ENCODE peak calls at places on chromosome 21, in seven cellular contexts. B is CD8-positive, alpha-beta T cell; X is GM06990; I is esophagus squamous epithelium; Z is body of pancreas; G is fibroblast of lung; K is K562. J is an unnamed sample.

GRCh38 chr21:43766734-43767497 is 9.2 kb downstream of the CSTB start:
- DNase-seq in B (no peak), X (no peak), I (no peak), Z (peak), G (no peak), K (no peak), J (no peak)

GRCh38 chr21:39385299-39386145 is 36.6 kb upstream of the HMGN1 start:
- DNase-seq in B (peak), X (peak), I (no peak), Z (peak), G (peak), K (no peak), J (no peak)

GRCh38 chr21:23740463-23740862 is 1866.8 kb downstream of the MRPL39 start:
- DNase-seq in B (no peak), X (no peak), I (no peak), Z (no peak), G (no peak), K (no peak), J (no peak)

GRCh38 chr21:27681841-27682240 is 715.0 kb upstream of the ADAMTS5 start:
- DNase-seq in B (no peak), X (no peak), I (no peak), Z (no peak), G (peak), K (no peak), J (no peak)

GRCh38 chr21:32475162-32475812 is 62.8 kb downstream of the EVA1C start:
- DNase-seq in B (no peak), X (no peak), I (no peak), Z (no peak), G (peak), K (no peak), J (peak)

GRCh38 chr21:44606495-44606894 is 5.4 kb upstream of the KRTAP10-8 start:
- DNase-seq in B (no peak), X (no peak), I (no peak), Z (no peak), G (no peak), K (no peak), J (no peak)

GRCh38 chr21:45971487-45972352 is 9.8 kb upstream of the COL6A1 start:
- DNase-seq in B (no peak), X (no peak), I (no peak), Z (peak), G (peak), K (no peak), J (peak)

GRCh38 chr21:46454634-46455390 is 3.9 kb upstream of the DIP2A start:
- DNase-seq in B (no peak), X (no peak), I (no peak), Z (no peak), G (no peak), K (no peak), J (no peak)

GRCh38 chr21:29812947-29813346 is 126.8 kb downstream of the GRIK1 start:
- DNase-seq in B (no peak), X (no peak), I (no peak), Z (no peak), G (no peak), K (no peak), J (no peak)

GRCh38 chr21:18369115-18369514 is 34.5 kb downstream of the TMPRSS15 start:
- DNase-seq in B (no peak), X (no peak), I (no peak), Z (no peak), G (peak), K (no peak), J (no peak)

GRCh38 chr21:45539046-45539795 is 3.0 kb downstream of the SLC19A1 start:
- DNase-seq in B (no peak), X (peak), I (no peak), Z (peak), G (no peak), K (no peak), J (no peak)

GRCh38 chr21:15850645-15851044 is 120.9 kb downstream of the USP25 start:
- DNase-seq in B (no peak), X (no peak), I (no peak), Z (no peak), G (peak), K (no peak), J (peak)

GRCh38 chr21:33069994-33070811 is at the start of gene OLIG1:
- DNase-seq in B (no peak), X (peak), I (no peak), Z (peak), G (peak), K (no peak), J (no peak)

GRCh38 chr21:45401916-45402900 is 2.8 kb upstream of the COL18A1 start:
- DNase-seq in B (no peak), X (no peak), I (no peak), Z (peak), G (peak), K (no peak), J (no peak)

GRCh38 chr21:45306832-45307571 is 19.3 kb upstream of the POFUT2 start:
- DNase-seq in B (no peak), X (no peak), I (no peak), Z (peak), G (peak), K (peak), J (no peak)

GRCh38 chr21:28943631-28944030 is 49.0 kb downstream of the LTN1 start:
- DNase-seq in B (no peak), X (no peak), I (no peak), Z (no peak), G (peak), K (no peak), J (no peak)

GRCh38 chr21:45969921-45970673 is 11.5 kb upstream of the COL6A1 start:
- DNase-seq in B (no peak), X (no peak), I (no peak), Z (no peak), G (no peak), K (no peak), J (no peak)

GRCh38 chr21:35563885-35564451 is 496.4 kb downstream of the SETD4 start:
- DNase-seq in B (no peak), X (no peak), I (no peak), Z (peak), G (peak), K (no peak), J (peak)

GRCh38 chr21:28872218-28872617 is 120.5 kb downstream of the LTN1 start:
- DNase-seq in B (no peak), X (no peak), I (no peak), Z (no peak), G (no peak), K (no peak), J (no peak)

GRCh38 chr21:36973986-36974850 is 7.7 kb upstream of the HLCS start:
- DNase-seq in B (no peak), X (no peak), I (no peak), Z (no peak), G (no peak), K (peak), J (no peak)

GRCh38 chr21:44527983-44528633 is 11.9 kb downstream of the KRTAP10-1 start:
- DNase-seq in B (no peak), X (no peak), I (no peak), Z (peak), G (no peak), K (no peak), J (no peak)

GRCh38 chr21:36839123-36839522 is 127.3 kb downstream of the HLCS start:
- DNase-seq in B (no peak), X (no peak), I (no peak), Z (no peak), G (peak), K (no peak), J (peak)

GRCh38 chr21:45839274-45839673 is 142.3 kb upstream of the COL6A1 start:
- DNase-seq in B (no peak), X (no peak), I (no peak), Z (no peak), G (peak), K (no peak), J (peak)

GRCh38 chr21:45266518-45267389 is 20.9 kb downstream of the POFUT2 start:
- DNase-seq in B (peak), X (no peak), I (no peak), Z (no peak), G (peak), K (no peak), J (no peak)

GRCh38 chr21:35779690-35780570 is 280.4 kb downstream of the SETD4 start:
- DNase-seq in B (no peak), X (no peak), I (no peak), Z (peak), G (peak), K (no peak), J (peak)

GRCh38 chr21:45548711-45549491 is 6.7 kb upstream of the SLC19A1 start:
- DNase-seq in B (no peak), X (no peak), I (no peak), Z (no peak), G (no peak), K (no peak), J (no peak)

GRCh38 chr21:39556176-39556575 is 56.6 kb upstream of the B3GALT5 start:
- DNase-seq in B (no peak), X (no peak), I (no peak), Z (no peak), G (no peak), K (no peak), J (no peak)

GRCh38 chr21:20169812-20170576 is 828.2 kb upstream of the NCAM2 start:
- DNase-seq in B (no peak), X (no peak), I (no peak), Z (no peak), G (no peak), K (peak), J (no peak)

GRCh38 chr21:32260130-32260529 is 18.7 kb downstream of the MIS18A start:
- DNase-seq in B (no peak), X (no peak), I (no peak), Z (no peak), G (no peak), K (no peak), J (no peak)

GRCh38 chr21:43921979-43922945 is 57.2 kb downstream of the AGPAT3 start:
- DNase-seq in B (peak), X (peak), I (no peak), Z (no peak), G (peak), K (peak), J (no peak)

GRCh38 chr21:46006547-46007497 is 25.3 kb downstream of the COL6A1 start:
- DNase-seq in B (no peak), X (no peak), I (no peak), Z (no peak), G (no peak), K (no peak), J (no peak)

GRCh38 chr21:36430841-36431240 is 45.6 kb downstream of the CHAF1B start:
- DNase-seq in B (no peak), X (no peak), I (no peak), Z (peak), G (peak), K (no peak), J (no peak)

GRCh38 chr21:26965567-26966359 is 1.1 kb downstream of the ADAMTS5 start:
- DNase-seq in B (no peak), X (no peak), I (no peak), Z (peak), G (peak), K (no peak), J (no peak)

GRCh38 chr21:44871576-44872265 is 1.8 kb downstream of the PTTG1IP start:
- DNase-seq in B (no peak), X (no peak), I (no peak), Z (peak), G (peak), K (peak), J (peak)

GRCh38 chr21:14057313-14057712 is 153.4 kb downstream of the LIPI start:
- DNase-seq in B (no peak), X (no peak), I (no peak), Z (no peak), G (no peak), K (no peak), J (no peak)

GRCh38 chr21:37088196-37088595 is 15.1 kb downstream of the TTC3 start:
- DNase-seq in B (no peak), X (no peak), I (no peak), Z (no peak), G (no peak), K (no peak), J (no peak)

GRCh38 chr21:31182231-31183129 is 144.2 kb upstream of the KRTAP19-8 start:
- DNase-seq in B (peak), X (no peak), I (no peak), Z (no peak), G (no peak), K (no peak), J (no peak)

GRCh38 chr21:39863111-39863510 is 4.1 kb upstream of the PCP4 start:
- DNase-seq in B (no peak), X (no peak), I (no peak), Z (peak), G (peak), K (no peak), J (no peak)

GRCh38 chr21:30981403-30981802 is 56.9 kb downstream of the KRTAP19-8 start:
- DNase-seq in B (no peak), X (no peak), I (no peak), Z (no peak), G (no peak), K (no peak), J (no peak)

GRCh38 chr21:34092241-34092921 is 19.0 kb downstream of the MRPS6 start:
- DNase-seq in B (no peak), X (no peak), I (no peak), Z (no peak), G (no peak), K (no peak), J (no peak)

GRCh38 chr21:34093083-34093482 is 19.7 kb downstream of the MRPS6 start:
- DNase-seq in B (no peak), X (no peak), I (no peak), Z (no peak), G (no peak), K (no peak), J (no peak)

GRCh38 chr21:34088752-34089151 is 15.4 kb downstream of the MRPS6 start:
- DNase-seq in B (no peak), X (no peak), I (no peak), Z (no peak), G (no peak), K (no peak), J (no peak)

GRCh38 chr21:34091032-34091431 is 17.7 kb downstream of the MRPS6 start:
- DNase-seq in B (no peak), X (no peak), I (no peak), Z (no peak), G (no peak), K (no peak), J (no peak)

GRCh38 chr21:34091607-34092006 is 18.2 kb downstream of the MRPS6 start:
- DNase-seq in B (no peak), X (no peak), I (no peak), Z (no peak), G (no peak), K (no peak), J (no peak)
- TF ChIP-seq CTCF in B (peak), X (peak), I (no peak), Z (no peak), G (peak), K (peak), J (peak)

GRCh38 chr21:17250651-17251294 is 262.1 kb upstream of the CXADR start:
- DNase-seq in B (no peak), X (no peak), I (no peak), Z (no peak), G (peak), K (no peak), J (no peak)
- TF ChIP-seq CTCF in B (no peak), X (no peak), I (no peak), Z (no peak), G (no peak), K (no peak), J (no peak)

DNA sequence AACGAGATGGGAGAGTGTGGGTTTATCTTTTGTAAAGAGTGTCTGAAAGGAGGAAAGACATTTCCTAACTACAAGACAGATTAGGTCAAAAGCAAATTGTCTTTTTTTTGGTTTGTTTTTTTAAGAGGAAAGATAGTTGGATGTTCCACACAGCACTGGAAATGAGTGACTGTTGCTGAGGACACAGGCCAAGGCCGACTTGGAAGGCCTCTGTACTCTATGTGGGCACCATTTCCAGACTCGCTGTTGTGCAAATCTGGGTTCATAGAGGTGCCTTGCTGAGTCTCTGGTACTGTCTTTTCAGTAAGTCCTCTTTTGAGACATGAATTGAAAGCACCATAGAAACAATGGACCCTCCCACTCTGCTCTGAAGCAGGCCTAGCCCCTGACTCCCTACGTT is 100.6 kb downstream of the GABPA start:
- DNase-seq in B (no peak), X (no peak), I (no peak), Z (no peak), G (peak), K (no peak), J (no peak)
- TF ChIP-seq CTCF in B (no peak), X (no peak), I (no peak), Z (no peak), G (no peak), K (no peak), J (no peak)

GRCh38 chr21:42006765-42007164 is 3.4 kb downstream of the ZBTB21 start:
- DNase-seq in B (no peak), X (no peak), I (no peak), Z (no peak), G (peak), K (peak), J (no peak)

GRCh38 chr21:42007541-42007940 is 2.6 kb downstream of the ZBTB21 start:
- DNase-seq in B (no peak), X (no peak), I (no peak), Z (no peak), G (no peak), K (no peak), J (no peak)

GRCh38 chr21:42009831-42010506 is at the start of gene ZBTB21:
- DNase-seq in B (peak), X (peak), I (peak), Z (peak), G (peak), K (peak), J (peak)

GRCh38 chr21:42010507-42011493 is 640 bp upstream of the ZBTB21 start:
- DNase-seq in B (peak), X (no peak), I (no peak), Z (peak), G (peak), K (peak), J (no peak)

GRCh38 chr21:42009018-42009830 is 936 bp downstream of the ZBTB21 start:
- DNase-seq in B (peak), X (peak), I (no peak), Z (peak), G (peak), K (peak), J (peak)
- TF ChIP-seq CTCF in B (no peak), X (peak), I (peak), Z (peak), G (peak), K (peak), J (peak)